ENCODE peak calls at places on chromosomes 5 and 9, in ten cellular contexts. P is stomach, G is B cell, Y is foreskin fibroblast, N is sigmoid colon, A is tibial artery, T is fibroblast of mammary gland, X is Calu3, J is dorsolateral prefrontal cortex, Z is bronchial epithelial cell. Q is an unnamed sample.

GRCh38 chr5:51385214-51385613 is 2.0 kb downstream of the ISL1 start:
- DNase-seq in P (no peak), G (no peak), Y (no peak), N (no peak), A (no peak), T (no peak), X (no peak), J (no peak), Z (no peak), Q (no peak)

GRCh38 chr5:103394676-103395075 is 136.1 kb downstream of the MACIR start:
- DNase-seq in P (no peak), G (no peak), Y (no peak), N (no peak), A (no peak), T (no peak), X (no peak), J (no peak), Z (no peak), Q (no peak)

GRCh38 chr9:90037136-90037797 is 432.5 kb downstream of the GADD45G start:
- DNase-seq in P (no peak), G (no peak), Y (no peak), N (no peak), A (no peak), T (no peak), X (no peak), J (no peak), Z (no peak), Q (no peak)

GRCh38 chr5:172540099-172540870 is 86.0 kb upstream of the SH3PXD2B start:
- DNase-seq in P (no peak), G (no peak), Y (no peak), N (peak), A (no peak), T (no peak), X (no peak), J (no peak), Z (no peak), Q (no peak)

GRCh38 chr5:178590141-178590923 is at the start of gene COL23A1:
- DNase-seq in P (peak), G (peak), Y (peak), N (peak), A (peak), T (peak), X (no peak), J (no peak), Z (peak), Q (peak)

GRCh38 chr5:132176543-132176945 is 51.1 kb downstream of the P4HA2 start:
- DNase-seq in P (no peak), G (no peak), Y (no peak), N (no peak), A (no peak), T (no peak), X (no peak), J (no peak), Z (no peak), Q (no peak)

GRCh38 chr5:40991168-40991980 is 79.8 kb downstream of the MROH2B start:
- DNase-seq in P (peak), G (no peak), Y (peak), N (peak), A (peak), T (peak), X (no peak), J (no peak), Z (peak), Q (no peak)

GRCh38 chr9:89622933-89623861 is 18.4 kb downstream of the GADD45G start:
- DNase-seq in P (peak), G (no peak), Y (no peak), N (peak), A (no peak), T (no peak), X (no peak), J (no peak), Z (no peak), Q (no peak)

GRCh38 chr9:80410106-80410505 is 838.3 kb downstream of the TLE4 start:
- DNase-seq in P (no peak), G (no peak), Y (no peak), N (peak), A (no peak), T (peak), X (no peak), J (no peak), Z (no peak), Q (no peak)

GRCh38 chr9:75532651-75533050 is 357.8 kb upstream of the PCSK5 start:
- DNase-seq in P (no peak), G (no peak), Y (no peak), N (no peak), A (no peak), T (no peak), X (no peak), J (no peak), Z (no peak), Q (no peak)

GRCh38 chr9:133067813-133068212 is 6.0 kb downstream of the CEL start:
- DNase-seq in P (no peak), G (no peak), Y (no peak), N (no peak), A (no peak), T (no peak), X (no peak), J (no peak), Z (peak), Q (no peak)

GRCh38 chr5:154205441-154206117 is 15.0 kb downstream of the GALNT10 start:
- DNase-seq in P (no peak), G (no peak), Y (no peak), N (no peak), A (no peak), T (peak), X (no peak), J (no peak), Z (no peak), Q (no peak)

GRCh38 chr9:130239741-130240241 is 25.8 kb upstream of the HMCN2 start:
- DNase-seq in P (no peak), G (no peak), Y (peak), N (peak), A (no peak), T (peak), X (no peak), J (no peak), Z (no peak), Q (no peak)

GRCh38 chr5:180043381-180043780 is 28.2 kb downstream of the RNF130 start:
- DNase-seq in P (no peak), G (no peak), Y (no peak), N (no peak), A (no peak), T (no peak), X (no peak), J (no peak), Z (no peak), Q (no peak)

GRCh38 chr5:77698920-77699319 is 60.4 kb upstream of the OTP start:
- DNase-seq in P (no peak), G (no peak), Y (no peak), N (no peak), A (no peak), T (no peak), X (no peak), J (no peak), Z (no peak), Q (no peak)

GRCh38 chr9:14288433-14288832 is 25.5 kb downstream of the NFIB start:
- DNase-seq in P (no peak), G (no peak), Y (no peak), N (no peak), A (no peak), T (no peak), X (no peak), J (no peak), Z (no peak), Q (no peak)

DNA sequence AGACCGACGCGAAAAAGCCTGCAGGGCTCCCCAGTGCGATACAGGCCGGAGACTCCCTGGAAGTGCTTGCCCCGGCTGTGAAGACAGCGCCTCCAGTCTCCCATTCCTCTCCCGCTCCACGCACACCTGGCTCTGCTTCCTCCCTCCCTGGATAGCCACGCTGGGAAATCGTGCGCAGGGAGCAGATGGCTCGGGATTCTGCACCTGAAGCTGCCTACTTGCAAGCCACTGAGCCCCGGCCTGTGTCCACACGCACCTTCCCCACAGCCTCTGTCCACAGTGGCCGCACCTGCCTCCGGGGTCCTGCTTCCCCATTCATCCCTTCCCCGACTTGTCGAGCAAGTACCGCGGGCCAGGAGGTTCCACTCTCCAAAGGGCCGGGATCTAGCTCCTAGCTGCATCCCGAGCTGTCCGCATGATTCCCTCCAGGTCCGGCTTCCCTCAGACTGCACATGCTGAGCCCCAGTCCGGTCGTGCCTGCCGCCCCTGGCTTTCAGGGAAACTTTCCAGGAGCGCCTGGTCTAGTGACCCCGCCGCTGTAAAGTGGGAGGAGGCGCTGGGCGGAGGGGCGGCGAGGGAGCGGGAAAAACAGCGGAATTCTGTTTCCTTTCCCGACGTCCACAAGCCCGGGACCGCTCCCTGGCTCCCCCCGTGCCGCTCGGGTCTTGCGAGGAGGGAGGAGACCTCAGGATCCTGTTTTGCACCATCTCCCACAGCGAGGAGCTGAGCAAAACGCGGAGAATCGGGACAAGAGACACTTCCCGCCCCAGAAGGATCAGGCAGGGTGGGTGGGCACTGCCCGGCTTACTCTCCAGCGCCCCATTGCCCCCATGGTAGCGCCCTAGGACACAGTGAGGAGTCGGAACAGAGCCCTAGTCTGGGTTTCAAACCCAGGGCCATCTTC is 2.0 kb downstream of the SEMA6A start:
- DNase-seq in P (peak), G (no peak), Y (no peak), N (peak), A (peak), T (no peak), X (peak), J (no peak), Z (no peak), Q (peak)
- TF ChIP-seq CTCF in P (no peak), G (no peak), Y (no peak), N (no peak), A (no peak), T (no peak), X (peak), J (peak), Z (no peak), Q (no peak)

GRCh38 chr9:33210006-33210715 is 29.8 kb upstream of the SPINK4 start:
- DNase-seq in P (no peak), G (no peak), Y (no peak), N (peak), A (no peak), T (no peak), X (no peak), J (no peak), Z (peak), Q (no peak)
- TF ChIP-seq CTCF in P (no peak), G (no peak), Y (no peak), N (no peak), A (no peak), T (no peak), X (no peak), J (no peak), Z (no peak), Q (no peak)

DNA sequence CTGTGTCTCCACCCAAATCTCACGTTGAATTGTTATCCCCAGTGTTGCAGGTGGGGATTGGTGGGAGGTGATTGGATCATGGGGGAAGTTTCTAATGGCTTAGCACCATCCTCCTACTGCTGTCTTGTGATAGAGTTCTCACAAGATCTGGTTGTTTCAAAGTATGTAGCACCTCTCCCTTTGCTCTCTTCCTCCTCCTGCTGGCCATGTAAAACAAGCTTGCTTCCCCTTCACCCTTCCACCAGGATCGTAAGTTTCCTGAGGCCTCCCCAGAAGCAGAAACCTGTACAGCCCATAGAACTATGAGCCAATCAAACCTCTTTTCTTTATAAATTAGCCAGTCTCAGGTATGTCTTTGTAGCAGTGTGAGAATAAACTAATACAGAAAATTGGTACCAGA is 214.7 kb upstream of the C9orf72 start:
- DNase-seq in P (no peak), G (no peak), Y (no peak), N (no peak), A (no peak), T (no peak), X (peak), J (no peak), Z (peak), Q (no peak)
- TF ChIP-seq CTCF in P (no peak), G (no peak), Y (no peak), N (no peak), A (no peak), T (no peak), X (no peak), J (no peak), Z (peak), Q (peak)

GRCh38 chr5:13695076-13695712 is 249.3 kb downstream of the DNAH5 start:
- DNase-seq in P (no peak), G (no peak), Y (no peak), N (no peak), A (no peak), T (no peak), X (peak), J (no peak), Z (no peak), Q (no peak)
- TF ChIP-seq CTCF in P (no peak), G (no peak), Y (no peak), N (no peak), A (no peak), T (no peak), X (no peak), J (no peak), Z (no peak), Q (no peak)

GRCh38 chr5:111670826-111671492 is 86.0 kb downstream of the NREP start:
- DNase-seq in P (no peak), G (no peak), Y (no peak), N (no peak), A (no peak), T (no peak), X (no peak), J (no peak), Z (peak), Q (no peak)
- TF ChIP-seq CTCF in P (no peak), G (no peak), Y (no peak), N (no peak), A (no peak), T (peak), X (no peak), J (no peak), Z (peak), Q (peak)

DNA sequence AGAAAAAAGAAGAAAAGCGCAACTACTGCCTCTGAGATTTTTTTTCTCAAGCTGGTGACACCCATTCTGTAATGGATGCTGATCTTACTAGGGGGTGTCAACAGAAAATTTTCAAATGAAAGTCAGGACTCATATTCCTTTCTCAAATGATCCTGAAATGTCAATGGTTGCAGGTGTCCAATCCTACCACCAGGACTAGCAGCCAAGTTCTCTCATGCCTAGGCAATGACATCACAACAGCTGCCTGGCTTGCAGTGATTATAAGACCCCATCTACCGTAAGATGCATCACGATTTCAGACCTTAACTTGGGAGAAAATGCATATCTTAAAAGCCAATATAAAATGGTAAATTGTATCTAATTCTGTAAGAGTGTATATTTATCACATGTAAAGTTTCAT is 104.6 kb downstream of the DENND1A start:
- DNase-seq in P (no peak), G (no peak), Y (peak), N (no peak), A (no peak), T (peak), X (no peak), J (no peak), Z (peak), Q (no peak)
- TF ChIP-seq CTCF in P (no peak), G (no peak), Y (peak), N (no peak), A (no peak), T (peak), X (no peak), J (no peak), Z (no peak), Q (peak)

GRCh38 chr9:134410835-134411217 is 84.6 kb downstream of the RXRA start:
- DNase-seq in P (no peak), G (no peak), Y (no peak), N (no peak), A (no peak), T (no peak), X (no peak), J (no peak), Z (no peak), Q (no peak)

GRCh38 chr9:134413112-134413715 is 87.0 kb downstream of the RXRA start:
- DNase-seq in P (no peak), G (no peak), Y (no peak), N (no peak), A (no peak), T (no peak), X (no peak), J (no peak), Z (no peak), Q (no peak)

GRCh38 chr9:134413890-134414731 is 87.9 kb downstream of the RXRA start:
- DNase-seq in P (peak), G (no peak), Y (peak), N (peak), A (no peak), T (peak), X (peak), J (no peak), Z (peak), Q (no peak)

GRCh38 chr9:134411451-134412297 is 85.4 kb downstream of the RXRA start:
- DNase-seq in P (no peak), G (no peak), Y (no peak), N (no peak), A (no peak), T (no peak), X (no peak), J (no peak), Z (no peak), Q (no peak)

DNA sequence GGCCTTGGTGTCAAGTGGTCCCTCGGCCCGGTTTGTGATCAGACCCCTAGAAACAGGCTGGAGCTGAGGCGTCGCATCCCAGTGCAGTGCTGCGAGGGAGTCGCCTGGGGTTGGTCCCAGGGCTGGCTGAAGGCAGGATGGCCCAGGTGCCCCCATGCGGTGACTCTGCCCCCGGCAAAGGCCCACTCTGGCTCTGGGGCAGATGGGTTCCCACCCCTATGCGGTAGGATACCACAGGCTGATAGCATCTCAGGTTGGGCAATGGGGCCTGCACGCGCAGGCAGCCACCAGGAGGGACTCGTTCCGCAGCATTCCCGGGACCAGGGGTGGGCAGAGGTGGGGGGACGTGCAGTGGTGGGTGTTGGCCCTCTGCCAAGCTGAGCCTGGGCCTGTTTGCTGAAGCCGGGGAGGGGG is 86.0 kb downstream of the RXRA start:
- DNase-seq in P (no peak), G (no peak), Y (no peak), N (no peak), A (no peak), T (no peak), X (no peak), J (no peak), Z (no peak), Q (no peak)
- TF ChIP-seq CTCF in P (no peak), G (no peak), Y (no peak), N (no peak), A (no peak), T (no peak), X (no peak), J (no peak), Z (no peak), Q (no peak)